ENCODE peak calls at places on chromosome 14, in nine cellular contexts. Y is neural progenitor cell, O is neuronal stem cell, R is keratinocyte, N is mesenchymal stem cell, V is IMR-90, L is GM23248, Q is OCI-LY7, P is HCT116. U is an unnamed sample.

GRCh38 chr14:96584199-96584906 is 82.2 kb downstream of the PAPOLA start:
- DNase-seq in L (peak; percentile 43), N (peak; percentile 12), V (no peak), P (peak; percentile 33), Y (peak; percentile 93), O (peak; percentile 61), R (no peak), Q (peak; percentile 52), U (peak; percentile 37)

GRCh38 chr14:68172664-68173063 is 353.1 kb downstream of the RAD51B start:
- DNase-seq in O (no peak), V (no peak), L (no peak), R (no peak), N (no peak), Y (no peak), P (peak; percentile 34), Q (no peak), U (no peak)

GRCh38 chr14:36655963-36656768 is 5.5 kb upstream of the PAX9 start:
- DNase-seq in R (no peak), N (peak; percentile 17), Y (peak; percentile 90), Q (peak; percentile 40), O (no peak), L (peak; percentile 42), V (no peak), P (peak; percentile 54), U (no peak)

GRCh38 chr14:50230601-50231474 is 540 bp downstream of the SOS2 start:
- DNase-seq in V (peak; percentile 59), R (peak; percentile 53), P (peak; percentile 21), Q (peak; percentile 66), N (peak; percentile 80), O (no peak), Y (peak; percentile 26), L (peak; percentile 74), U (peak; percentile 35)

GRCh38 chr14:74582910-74583581 is 29.0 kb downstream of the LTBP2 start:
- DNase-seq in O (no peak), N (peak; percentile 68), Q (no peak), L (peak; percentile 62), R (no peak), P (no peak), V (peak; percentile 73), Y (no peak), U (no peak)

GRCh38 chr14:22520235-22520634 is 68.8 kb downstream of the DAD1 start:
- DNase-seq in L (peak; percentile 61), Q (no peak), V (peak; percentile 83), N (peak; percentile 73), P (no peak), Y (no peak), R (no peak), O (no peak), U (no peak)

GRCh38 chr14:103401223-103402214 is 16.3 kb downstream of the MARK3 start:
- DNase-seq in N (peak; percentile 88), R (no peak), Y (peak; percentile 32), V (peak; percentile 87), L (peak; percentile 91), P (no peak), O (no peak), Q (no peak), U (no peak)

GRCh38 chr14:78758333-78758732 is 588.2 kb downstream of the NRXN3 start:
- DNase-seq in V (peak; percentile 17), O (peak; percentile 38), P (peak; percentile 4), Q (peak; percentile 24), L (peak; percentile 59), Y (peak; percentile 59), N (peak; percentile 3), R (no peak), U (peak; percentile 48)

GRCh38 chr14:100815478-100816285 is 10.2 kb upstream of the MEG3 start:
- DNase-seq in Y (no peak), V (peak; percentile 87), R (no peak), Q (no peak), O (no peak), N (peak; percentile 95), P (no peak), L (no peak), U (no peak)

GRCh38 chr14:78417532-78417931 is 247.4 kb downstream of the NRXN3 start:
- DNase-seq in O (no peak), Y (no peak), P (no peak), L (no peak), N (no peak), V (no peak), R (no peak), Q (no peak), U (no peak)

GRCh38 chr14:22689186-22689585 is 45.0 kb upstream of the OR6J1 start:
- DNase-seq in Q (no peak), R (peak; percentile 90), Y (no peak), N (peak; percentile 93), O (no peak), P (peak; percentile 89), L (peak; percentile 88), V (peak; percentile 92), U (no peak)

GRCh38 chr14:99596772-99597171 is 7.2 kb downstream of the CCDC85C start:
- DNase-seq in Q (no peak), V (no peak), P (no peak), L (no peak), R (no peak), Y (no peak), O (no peak), N (no peak), U (no peak)

GRCh38 chr14:102772781-102773570 is 4.3 kb upstream of the TRAF3 start:
- DNase-seq in O (no peak), V (no peak), Q (peak; percentile 48), P (no peak), R (no peak), N (peak; percentile 54), L (peak; percentile 16), Y (peak; percentile 45), U (no peak)

GRCh38 chr14:50520947-50521815 is 11.2 kb downstream of the MAP4K5 start:
- DNase-seq in Y (no peak), N (peak; percentile 65), P (peak; percentile 45), L (peak; percentile 90), Q (no peak), O (no peak), V (peak; percentile 95), R (peak; percentile 57), U (no peak)

GRCh38 chr14:53608369-53608768 is 348.3 kb downstream of the BMP4 start:
- DNase-seq in L (peak; percentile 36), O (no peak), N (no peak), Y (no peak), R (peak; percentile 65), P (peak; percentile 74), V (no peak), Q (peak; percentile 55), U (peak; percentile 66)

GRCh38 chr14:92456215-92457017 is 57.2 kb upstream of the RIN3 start:
- DNase-seq in N (peak; percentile 74), Q (peak; percentile 57), O (peak; percentile 48), P (peak; percentile 50), L (peak; percentile 90), R (no peak), Y (peak; percentile 83), V (peak; percentile 70), U (peak; percentile 41)

GRCh38 chr14:89387922-89388685 is 28.9 kb downstream of the FOXN3 start:
- DNase-seq in P (no peak), N (no peak), Y (no peak), Q (no peak), L (no peak), R (no peak), O (no peak), V (no peak), U (no peak)

GRCh38 chr14:89388853-89389252 is 28.2 kb downstream of the FOXN3 start:
- DNase-seq in Y (peak; percentile 30), L (peak; percentile 40), O (no peak), N (no peak), R (no peak), P (no peak), V (peak; percentile 43), Q (no peak), U (no peak)

GRCh38 chr14:89384636-89385035 is 32.4 kb downstream of the FOXN3 start:
- DNase-seq in Q (no peak), Y (no peak), R (no peak), N (no peak), P (no peak), V (no peak), O (no peak), L (no peak), U (no peak)

GRCh38 chr14:89384023-89384422 is 33.0 kb downstream of the FOXN3 start:
- DNase-seq in L (no peak), Y (no peak), V (no peak), N (no peak), O (no peak), P (no peak), R (no peak), Q (peak; percentile 98), U (no peak)

GRCh38 chr14:89386214-89386886 is 30.7 kb downstream of the FOXN3 start:
- DNase-seq in P (no peak), Q (no peak), N (peak; percentile 53), O (no peak), Y (no peak), V (peak; percentile 22), L (peak; percentile 74), R (no peak), U (no peak)
- H3K4me2 ChIP-seq in P (no peak overlapping the region), Q (peak overlapping the region; percentile 68), N (no peak overlapping the region), O (no peak overlapping the region), Y (no peak overlapping the region), V (no peak overlapping the region), L (peak overlapping the region; percentile 5), R (no peak overlapping the region), U (no peak overlapping the region)

DNA sequence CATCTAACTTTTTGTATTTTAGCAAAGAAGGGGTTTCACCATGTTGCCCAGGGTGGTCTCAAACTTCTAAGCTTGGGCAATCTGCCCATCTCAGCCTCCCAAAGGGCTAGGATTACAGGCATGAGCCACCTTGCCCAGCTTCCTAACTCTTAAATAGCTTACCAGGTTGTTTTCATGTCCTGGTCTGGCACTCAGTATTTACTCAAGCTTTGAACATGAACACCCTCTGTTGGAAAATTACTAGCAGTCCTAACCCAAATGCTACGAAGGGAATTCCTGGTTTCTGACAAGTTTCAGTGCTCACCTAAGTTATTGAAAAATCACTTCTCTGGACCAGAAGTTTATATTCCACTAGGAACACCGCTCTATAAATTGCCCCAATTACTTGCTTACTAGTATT is 32.5 kb upstream of the GCH1 start:
- DNase-seq in Q (no peak), N (no peak), R (no peak), V (no peak), L (no peak), Y (no peak), P (no peak), O (no peak), U (no peak)
- H3K4me2 ChIP-seq in Q (no peak overlapping the region), N (no peak overlapping the region), R (no peak overlapping the region), V (no peak overlapping the region), L (no peak overlapping the region), Y (no peak overlapping the region), P (no peak overlapping the region), O (no peak overlapping the region), U (no peak overlapping the region)

DNA sequence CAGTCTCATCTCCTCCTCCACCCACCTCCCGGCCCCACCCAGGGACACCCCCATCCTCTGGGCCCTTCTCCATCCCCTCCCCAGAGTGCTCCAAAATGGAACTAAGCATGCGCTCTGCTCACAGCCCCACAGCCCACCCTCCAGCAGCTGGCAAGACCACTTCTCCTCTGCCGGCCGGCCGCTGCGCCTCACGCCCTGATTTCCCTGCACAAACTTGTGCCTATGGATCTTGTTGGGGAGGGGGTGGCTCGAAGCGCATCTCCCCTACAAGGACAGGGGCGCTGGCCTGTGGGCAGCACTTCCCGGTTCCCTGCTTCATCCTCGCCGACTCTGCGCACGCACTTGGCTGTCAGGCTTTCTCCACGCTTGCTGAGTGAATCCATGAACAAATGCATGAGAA is 19.5 kb upstream of the NUDT14 start:
- DNase-seq in Q (no peak), V (no peak), R (no peak), L (no peak), N (no peak), O (no peak), P (no peak), Y (no peak), U (no peak)
- H3K4me2 ChIP-seq in Q (no peak overlapping the region), V (no peak overlapping the region), R (no peak overlapping the region), L (no peak overlapping the region), N (no peak overlapping the region), O (no peak overlapping the region), P (no peak overlapping the region), Y (no peak overlapping the region), U (no peak overlapping the region)

GRCh38 chr14:62696261-62696968 is 348.8 kb downstream of the KCNH5 start:
- DNase-seq in O (peak; percentile 60), Y (peak; percentile 87), P (no peak), Q (no peak), L (no peak), V (no peak), N (peak; percentile 12), R (no peak), U (no peak)
- H3K4me2 ChIP-seq in O (no peak overlapping the region), Y (peak overlapping the region; percentile 68), P (no peak overlapping the region), Q (no peak overlapping the region), L (no peak overlapping the region), V (no peak overlapping the region), N (no peak overlapping the region), R (no peak overlapping the region), U (no peak overlapping the region)

U was measured in MM.1S.